ENCODE peak calls at places on chromosome 1, in four cellular contexts. One of them, this sample, is unnamed.

GRCh38 chr1:218573871-218574270 is 228.7 kb downstream of the TGFB2 start:
- DNase-seq in GM12865: no peak
- DNase-seq in left ventricle myocardium inferior: no peak
- DNase-seq in CD4-positive, CD25-positive, alpha-beta regulatory T cell: no peak
- DNase-seq in this sample: no peak

GRCh38 chr1:212699839-212700596 is at the start of gene BATF3:
- DNase-seq in GM12865: peak
- DNase-seq in left ventricle myocardium inferior: peak
- DNase-seq in CD4-positive, CD25-positive, alpha-beta regulatory T cell: peak
- DNase-seq in this sample: peak

GRCh38 chr1:85306236-85306635 is 29.8 kb upstream of the BCL10 start:
- DNase-seq in GM12865: no peak
- DNase-seq in left ventricle myocardium inferior: no peak
- DNase-seq in CD4-positive, CD25-positive, alpha-beta regulatory T cell: no peak
- DNase-seq in this sample: no peak

GRCh38 chr1:92754000-92754787 is 30.7 kb downstream of the EVI5 start:
- DNase-seq in GM12865: no peak
- DNase-seq in left ventricle myocardium inferior: no peak
- DNase-seq in CD4-positive, CD25-positive, alpha-beta regulatory T cell: no peak
- DNase-seq in this sample: no peak

GRCh38 chr1:226568975-226569741 is 20.6 kb downstream of the STUM start:
- DNase-seq in GM12865: no peak
- DNase-seq in left ventricle myocardium inferior: no peak
- DNase-seq in CD4-positive, CD25-positive, alpha-beta regulatory T cell: no peak
- DNase-seq in this sample: no peak

GRCh38 chr1:110508038-110508437 is 10.9 kb downstream of the KCNA10 start:
- DNase-seq in GM12865: peak
- DNase-seq in left ventricle myocardium inferior: peak
- DNase-seq in CD4-positive, CD25-positive, alpha-beta regulatory T cell: no peak
- DNase-seq in this sample: no peak

GRCh38 chr1:40976952-40977690 is 2.4 kb upstream of the CTPS1 start:
- DNase-seq in GM12865: no peak
- DNase-seq in left ventricle myocardium inferior: no peak
- DNase-seq in CD4-positive, CD25-positive, alpha-beta regulatory T cell: no peak
- DNase-seq in this sample: peak

GRCh38 chr1:25786887-25787286 is 13.1 kb upstream of the SELENON start:
- DNase-seq in GM12865: no peak
- DNase-seq in left ventricle myocardium inferior: no peak
- DNase-seq in CD4-positive, CD25-positive, alpha-beta regulatory T cell: no peak
- DNase-seq in this sample: no peak

GRCh38 chr1:221856188-221857093 is 114.6 kb upstream of the DUSP10 start:
- DNase-seq in GM12865: no peak
- DNase-seq in left ventricle myocardium inferior: no peak
- DNase-seq in CD4-positive, CD25-positive, alpha-beta regulatory T cell: no peak
- DNase-seq in this sample: no peak

GRCh38 chr1:169750041-169750440 is 16.2 kb upstream of the SELE start:
- DNase-seq in GM12865: no peak
- DNase-seq in left ventricle myocardium inferior: no peak
- DNase-seq in CD4-positive, CD25-positive, alpha-beta regulatory T cell: no peak
- DNase-seq in this sample: no peak

GRCh38 chr1:199706826-199707606 is 320.5 kb upstream of the NR5A2 start:
- DNase-seq in GM12865: no peak
- DNase-seq in left ventricle myocardium inferior: no peak
- DNase-seq in CD4-positive, CD25-positive, alpha-beta regulatory T cell: no peak
- DNase-seq in this sample: no peak

GRCh38 chr1:84634536-84635205 is 55.6 kb downstream of the SSX2IP start:
- DNase-seq in GM12865: no peak
- DNase-seq in left ventricle myocardium inferior: no peak
- DNase-seq in CD4-positive, CD25-positive, alpha-beta regulatory T cell: no peak
- DNase-seq in this sample: no peak

GRCh38 chr1:206896261-206896660 is 982 bp upstream of the IL24 start:
- DNase-seq in GM12865: no peak
- DNase-seq in left ventricle myocardium inferior: no peak
- DNase-seq in CD4-positive, CD25-positive, alpha-beta regulatory T cell: no peak
- DNase-seq in this sample: no peak

GRCh38 chr1:27216466-27216865 is 18.0 kb upstream of the WDTC1 start:
- DNase-seq in GM12865: no peak
- DNase-seq in left ventricle myocardium inferior: no peak
- DNase-seq in CD4-positive, CD25-positive, alpha-beta regulatory T cell: no peak
- DNase-seq in this sample: no peak

GRCh38 chr1:177164380-177165068 is at the start of gene ASTN1:
- DNase-seq in GM12865: no peak
- DNase-seq in left ventricle myocardium inferior: no peak
- DNase-seq in CD4-positive, CD25-positive, alpha-beta regulatory T cell: no peak
- DNase-seq in this sample: no peak

GRCh38 chr1:73105755-73106154 is 823.4 kb upstream of the NEGR1 start:
- DNase-seq in GM12865: no peak
- DNase-seq in left ventricle myocardium inferior: no peak
- DNase-seq in CD4-positive, CD25-positive, alpha-beta regulatory T cell: no peak
- DNase-seq in this sample: no peak

DNA sequence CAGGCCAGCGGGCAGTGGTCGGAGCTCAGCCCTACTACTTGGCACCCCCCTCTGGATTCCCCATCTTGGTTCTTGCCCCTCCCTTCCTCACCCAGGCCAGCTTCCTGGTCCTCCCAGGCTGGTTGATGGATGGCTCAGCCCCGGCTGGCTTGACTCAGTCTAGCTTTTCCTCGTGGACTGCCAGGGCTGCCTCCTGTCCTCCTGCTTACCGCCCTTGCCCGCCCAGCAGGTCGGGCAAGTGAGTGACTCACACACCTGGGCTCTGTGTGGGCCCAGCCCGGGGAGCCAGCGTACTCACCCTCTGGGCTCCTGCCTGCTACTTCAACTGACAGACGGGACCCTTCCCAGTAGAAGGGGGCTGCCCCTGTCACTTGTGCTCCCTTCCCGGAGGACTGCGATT is 19.5 kb upstream of the ARHGEF10L start:
- DNase-seq in GM12865: no peak
- DNase-seq in left ventricle myocardium inferior: no peak
- DNase-seq in CD4-positive, CD25-positive, alpha-beta regulatory T cell: no peak
- DNase-seq in this sample: no peak
- H3K4me3 ChIP-seq in GM12865: no peak
- H3K4me3 ChIP-seq in left ventricle myocardium inferior: no peak
- H3K4me3 ChIP-seq in CD4-positive, CD25-positive, alpha-beta regulatory T cell: no peak
- H3K4me3 ChIP-seq in this sample: no peak

DNA sequence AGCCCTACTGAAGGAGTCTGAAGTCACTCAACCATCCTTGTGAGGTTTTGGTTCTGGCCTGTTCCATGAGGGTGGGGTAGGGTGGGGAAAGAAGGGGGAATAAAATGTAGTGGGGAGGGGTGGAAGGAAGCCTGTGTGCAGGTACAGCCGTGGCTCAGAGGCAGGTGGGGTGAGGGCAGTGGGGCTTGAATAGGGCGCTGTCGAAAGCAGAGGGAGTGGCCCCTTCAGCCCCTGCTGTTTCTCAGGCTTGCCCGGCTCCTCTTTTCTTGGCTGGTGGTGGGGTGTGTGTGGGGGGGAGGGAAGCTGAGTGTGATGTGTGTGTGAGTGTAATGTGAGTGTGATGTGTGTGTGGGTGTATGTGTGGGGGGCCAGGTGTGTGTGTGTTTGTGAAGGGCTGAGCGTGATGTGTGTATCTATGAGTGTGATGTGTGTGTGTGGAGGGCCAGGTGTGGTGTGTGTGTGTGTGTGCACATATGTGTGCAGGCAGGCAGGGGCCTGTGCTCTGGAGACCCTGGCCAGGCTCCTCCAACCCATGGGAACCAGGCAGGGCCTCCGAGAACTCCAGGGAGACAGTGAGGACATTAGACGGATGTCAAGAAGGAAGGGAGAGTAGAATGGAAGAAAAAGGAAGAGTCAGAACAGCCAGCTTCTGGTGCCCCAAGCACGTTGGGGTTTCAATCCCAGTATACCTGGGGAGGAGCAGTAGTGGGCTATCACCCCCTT is 9.0 kb downstream of the SOX13 start:
- DNase-seq in GM12865: no peak
- DNase-seq in left ventricle myocardium inferior: no peak
- DNase-seq in CD4-positive, CD25-positive, alpha-beta regulatory T cell: no peak
- DNase-seq in this sample: no peak
- H3K4me3 ChIP-seq in GM12865: no peak
- H3K4me3 ChIP-seq in left ventricle myocardium inferior: no peak
- H3K4me3 ChIP-seq in CD4-positive, CD25-positive, alpha-beta regulatory T cell: no peak
- H3K4me3 ChIP-seq in this sample: peak

GRCh38 chr1:168243200-168243599 is 17.4 kb downstream of the SFT2D2 start:
- DNase-seq in GM12865: no peak
- DNase-seq in left ventricle myocardium inferior: no peak
- DNase-seq in CD4-positive, CD25-positive, alpha-beta regulatory T cell: no peak
- DNase-seq in this sample: no peak

GRCh38 chr1:168246506-168246905 is 20.7 kb downstream of the SFT2D2 start:
- DNase-seq in GM12865: no peak
- DNase-seq in left ventricle myocardium inferior: no peak
- DNase-seq in CD4-positive, CD25-positive, alpha-beta regulatory T cell: no peak
- DNase-seq in this sample: no peak

GRCh38 chr1:168243636-168244212 is 17.9 kb downstream of the SFT2D2 start:
- DNase-seq in GM12865: no peak
- DNase-seq in left ventricle myocardium inferior: no peak
- DNase-seq in CD4-positive, CD25-positive, alpha-beta regulatory T cell: no peak
- DNase-seq in this sample: no peak

DNA sequence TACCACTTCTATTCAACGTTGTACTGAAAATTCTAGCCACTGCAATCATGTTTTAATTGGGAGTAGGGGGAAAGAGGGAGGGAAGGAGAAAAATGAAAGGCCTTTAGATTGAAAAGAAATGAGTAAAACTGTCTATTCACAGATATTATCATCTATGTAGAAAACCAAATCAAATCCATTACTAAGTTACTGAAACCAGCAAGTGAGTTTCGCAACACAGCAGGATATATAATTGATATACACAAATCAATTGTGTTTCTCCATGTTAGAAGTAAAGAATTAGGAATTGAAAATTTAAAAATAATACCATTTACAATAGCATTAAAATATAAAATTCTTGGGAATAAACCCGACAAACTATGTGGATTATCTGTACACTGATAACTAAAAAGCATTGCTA is 19.2 kb downstream of the SFT2D2 start:
- DNase-seq in GM12865: no peak
- DNase-seq in left ventricle myocardium inferior: no peak
- DNase-seq in CD4-positive, CD25-positive, alpha-beta regulatory T cell: no peak
- DNase-seq in this sample: no peak
- H3K4me3 ChIP-seq in GM12865: no peak
- H3K4me3 ChIP-seq in left ventricle myocardium inferior: no peak
- H3K4me3 ChIP-seq in CD4-positive, CD25-positive, alpha-beta regulatory T cell: no peak
- H3K4me3 ChIP-seq in this sample: no peak

GRCh38 chr1:22140681-22141080 is 2.2 kb downstream of the WNT4 start:
- DNase-seq in GM12865: no peak
- DNase-seq in left ventricle myocardium inferior: no peak
- DNase-seq in CD4-positive, CD25-positive, alpha-beta regulatory T cell: no peak
- DNase-seq in this sample: no peak

GRCh38 chr1:22141493-22141892 is 1.4 kb downstream of the WNT4 start:
- DNase-seq in GM12865: no peak
- DNase-seq in left ventricle myocardium inferior: no peak
- DNase-seq in CD4-positive, CD25-positive, alpha-beta regulatory T cell: no peak
- DNase-seq in this sample: no peak

GRCh38 chr1:22139817-22140216 is 3.1 kb downstream of the WNT4 start:
- DNase-seq in GM12865: no peak
- DNase-seq in left ventricle myocardium inferior: no peak
- DNase-seq in CD4-positive, CD25-positive, alpha-beta regulatory T cell: no peak
- DNase-seq in this sample: no peak

GRCh38 chr1:22137006-22137720 is 5.7 kb downstream of the WNT4 start:
- DNase-seq in GM12865: no peak
- DNase-seq in left ventricle myocardium inferior: no peak
- DNase-seq in CD4-positive, CD25-positive, alpha-beta regulatory T cell: no peak
- DNase-seq in this sample: no peak

GRCh38 chr1:22139066-22139594 is 3.8 kb downstream of the WNT4 start:
- DNase-seq in GM12865: no peak
- DNase-seq in left ventricle myocardium inferior: no peak
- DNase-seq in CD4-positive, CD25-positive, alpha-beta regulatory T cell: no peak
- DNase-seq in this sample: no peak
- H3K4me3 ChIP-seq in GM12865: no peak
- H3K4me3 ChIP-seq in left ventricle myocardium inferior: no peak
- H3K4me3 ChIP-seq in CD4-positive, CD25-positive, alpha-beta regulatory T cell: no peak
- H3K4me3 ChIP-seq in this sample: no peak